ENCODE peak calls at places on chromosomes 1 and 21, in six cellular contexts. One of them, this sample, is unnamed.

GRCh38 chr1:68384321-68384813 is 65.4 kb downstream of the RPE65 start:
- DNase-seq in spleen: no peak
- DNase-seq in prostate gland: no peak
- DNase-seq in stomach: no peak
- DNase-seq in esophagus squamous epithelium: no peak
- DNase-seq in lower leg skin: no peak
- DNase-seq in this sample: peak; percentile 44

GRCh38 chr1:87513971-87514660 is 185.4 kb downstream of the LMO4 start:
- DNase-seq in stomach: no peak
- DNase-seq in spleen: no peak
- DNase-seq in esophagus squamous epithelium: no peak
- DNase-seq in prostate gland: no peak
- DNase-seq in lower leg skin: no peak
- DNase-seq in this sample: no peak

GRCh38 chr1:204307334-204307883 is 52.3 kb downstream of the PLEKHA6 start:
- DNase-seq in prostate gland: peak; percentile 83
- DNase-seq in stomach: peak; percentile 50
- DNase-seq in esophagus squamous epithelium: no peak
- DNase-seq in lower leg skin: peak; percentile 87
- DNase-seq in spleen: no peak
- DNase-seq in this sample: no peak

GRCh38 chr1:48470506-48470905 is 1.5 kb downstream of the SPATA6 start:
- DNase-seq in spleen: no peak
- DNase-seq in stomach: peak; percentile 57
- DNase-seq in prostate gland: peak; percentile 27
- DNase-seq in lower leg skin: no peak
- DNase-seq in esophagus squamous epithelium: no peak
- DNase-seq in this sample: no peak

GRCh38 chr1:44895919-44896734 is 53.1 kb upstream of the PTCH2 start:
- DNase-seq in spleen: no peak
- DNase-seq in lower leg skin: no peak
- DNase-seq in prostate gland: no peak
- DNase-seq in esophagus squamous epithelium: no peak
- DNase-seq in stomach: no peak
- DNase-seq in this sample: no peak

GRCh38 chr1:156706647-156707008 is 1.2 kb upstream of the CRABP2 start:
- DNase-seq in spleen: peak; percentile 76
- DNase-seq in lower leg skin: peak; percentile 94
- DNase-seq in esophagus squamous epithelium: no peak
- DNase-seq in stomach: no peak
- DNase-seq in prostate gland: no peak
- DNase-seq in this sample: no peak

GRCh38 chr1:201542166-201543045 is 3.5 kb downstream of the NAV1 start:
- DNase-seq in prostate gland: no peak
- DNase-seq in stomach: no peak
- DNase-seq in lower leg skin: peak; percentile 87
- DNase-seq in spleen: no peak
- DNase-seq in esophagus squamous epithelium: no peak
- DNase-seq in this sample: peak; percentile 54

GRCh38 chr1:116239916-116240315 is 128.7 kb downstream of the MAB21L3 start:
- DNase-seq in esophagus squamous epithelium: no peak
- DNase-seq in stomach: no peak
- DNase-seq in spleen: no peak
- DNase-seq in prostate gland: no peak
- DNase-seq in lower leg skin: no peak
- DNase-seq in this sample: no peak

GRCh38 chr1:24450321-24450720 is 34.7 kb downstream of the NIPAL3 start:
- DNase-seq in stomach: no peak
- DNase-seq in lower leg skin: no peak
- DNase-seq in prostate gland: no peak
- DNase-seq in spleen: no peak
- DNase-seq in esophagus squamous epithelium: no peak
- DNase-seq in this sample: no peak

GRCh38 chr1:244347942-244348341 is 103.8 kb downstream of the ADSS2 start:
- DNase-seq in stomach: no peak
- DNase-seq in esophagus squamous epithelium: no peak
- DNase-seq in prostate gland: peak; percentile 47
- DNase-seq in spleen: no peak
- DNase-seq in lower leg skin: no peak
- DNase-seq in this sample: no peak

GRCh38 chr1:227546598-227547313 is 16.6 kb upstream of the ZNF678 start:
- DNase-seq in spleen: peak; percentile 74
- DNase-seq in stomach: no peak
- DNase-seq in esophagus squamous epithelium: no peak
- DNase-seq in lower leg skin: no peak
- DNase-seq in prostate gland: no peak
- DNase-seq in this sample: no peak

GRCh38 chr1:110183642-110184167 is 26.4 kb upstream of the KCNC4 start:
- DNase-seq in lower leg skin: no peak
- DNase-seq in esophagus squamous epithelium: no peak
- DNase-seq in stomach: no peak
- DNase-seq in prostate gland: no peak
- DNase-seq in spleen: peak; percentile 29
- DNase-seq in this sample: no peak

GRCh38 chr1:201809876-201810275 is 19.1 kb upstream of the IPO9 start:
- DNase-seq in prostate gland: no peak
- DNase-seq in stomach: no peak
- DNase-seq in lower leg skin: peak; percentile 52
- DNase-seq in spleen: no peak
- DNase-seq in esophagus squamous epithelium: no peak
- DNase-seq in this sample: no peak

GRCh38 chr1:67004176-67004575 is 49.8 kb downstream of the SLC35D1 start:
- DNase-seq in spleen: no peak
- DNase-seq in lower leg skin: no peak
- DNase-seq in stomach: no peak
- DNase-seq in prostate gland: no peak
- DNase-seq in esophagus squamous epithelium: no peak
- DNase-seq in this sample: no peak

GRCh38 chr21:27513825-27514224 is 546.9 kb upstream of the ADAMTS5 start:
- DNase-seq in stomach: no peak
- DNase-seq in lower leg skin: no peak
- DNase-seq in spleen: no peak
- DNase-seq in prostate gland: no peak
- DNase-seq in esophagus squamous epithelium: no peak
- DNase-seq in this sample: no peak

GRCh38 chr1:217569021-217569420 is 61.9 kb downstream of the GPATCH2 start:
- DNase-seq in esophagus squamous epithelium: no peak
- DNase-seq in prostate gland: no peak
- DNase-seq in lower leg skin: no peak
- DNase-seq in spleen: no peak
- DNase-seq in stomach: no peak
- DNase-seq in this sample: no peak

GRCh38 chr1:26388791-26389445 is 16.4 kb upstream of the ZNF683 start:
- DNase-seq in stomach: no peak
- DNase-seq in esophagus squamous epithelium: no peak
- DNase-seq in spleen: peak; percentile 17
- DNase-seq in prostate gland: no peak
- DNase-seq in lower leg skin: no peak
- DNase-seq in this sample: no peak

GRCh38 chr1:98103617-98104284 is 182.9 kb upstream of the DPYD start:
- DNase-seq in esophagus squamous epithelium: no peak
- DNase-seq in stomach: no peak
- DNase-seq in lower leg skin: no peak
- DNase-seq in prostate gland: no peak
- DNase-seq in spleen: no peak
- DNase-seq in this sample: no peak

GRCh38 chr1:191016765-191017164 is 539.1 kb upstream of the BRINP3 start:
- DNase-seq in spleen: no peak
- DNase-seq in esophagus squamous epithelium: no peak
- DNase-seq in prostate gland: no peak
- DNase-seq in lower leg skin: no peak
- DNase-seq in stomach: no peak
- DNase-seq in this sample: no peak

GRCh38 chr1:236751385-236751784 is 43.7 kb upstream of the MTR start:
- DNase-seq in lower leg skin: no peak
- DNase-seq in stomach: no peak
- DNase-seq in spleen: no peak
- DNase-seq in prostate gland: no peak
- DNase-seq in esophagus squamous epithelium: no peak
- DNase-seq in this sample: no peak

GRCh38 chr1:61329556-61329955 is 247.2 kb downstream of the NFIA start:
- DNase-seq in lower leg skin: no peak
- DNase-seq in esophagus squamous epithelium: no peak
- DNase-seq in spleen: no peak
- DNase-seq in prostate gland: no peak
- DNase-seq in stomach: no peak
- DNase-seq in this sample: no peak

DNA sequence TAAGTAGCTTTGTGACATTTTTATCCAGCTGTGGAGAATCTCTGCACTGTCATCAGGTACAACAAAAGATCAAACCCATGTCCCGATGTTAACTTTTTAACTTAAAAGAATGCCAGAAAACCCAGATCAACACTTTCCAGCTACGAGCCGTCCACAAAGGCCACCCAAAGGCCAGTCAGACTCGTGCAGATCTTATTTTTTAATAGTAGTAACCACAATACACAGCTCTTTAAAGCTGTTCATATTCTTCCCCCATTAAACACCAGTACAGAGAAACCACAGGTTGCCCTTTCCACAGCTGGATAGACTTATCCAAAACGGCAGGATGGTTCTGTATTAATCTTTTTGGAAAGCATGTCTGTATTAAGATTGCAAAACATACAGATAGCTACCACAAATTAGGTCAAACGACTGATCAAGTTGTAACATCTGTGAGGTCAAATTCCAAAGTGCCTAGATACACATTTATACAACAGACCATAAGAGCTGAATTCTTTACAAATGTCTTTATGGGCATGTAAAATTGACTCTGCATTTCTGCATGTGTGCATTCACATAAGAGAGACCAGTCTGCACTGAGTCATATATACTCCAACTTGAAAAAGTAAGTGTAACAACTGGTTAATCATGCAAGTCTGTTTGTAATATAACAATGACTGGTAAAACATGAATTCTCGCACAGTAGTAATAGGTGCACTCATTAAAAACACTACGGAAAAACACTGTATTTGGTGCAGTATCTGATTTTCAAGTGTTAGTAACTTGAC is 5.1 kb downstream of the IRF2BP2 start:
- DNase-seq in esophagus squamous epithelium: no peak
- DNase-seq in stomach: no peak
- DNase-seq in prostate gland: no peak
- DNase-seq in lower leg skin: peak; percentile 26
- DNase-seq in spleen: no peak
- DNase-seq in this sample: no peak
- TF ChIP-seq POLR2A in esophagus squamous epithelium: no peak
- TF ChIP-seq POLR2A in stomach: no peak
- TF ChIP-seq POLR2A in prostate gland: peak; percentile 10
- TF ChIP-seq POLR2A in lower leg skin: no peak
- TF ChIP-seq POLR2A in spleen: no peak
- TF ChIP-seq POLR2A in this sample: no peak

GRCh38 chr21:41876928-41877652 is 2.1 kb downstream of the PRDM15 start:
- DNase-seq in lower leg skin: no peak
- DNase-seq in spleen: peak; percentile 71
- DNase-seq in esophagus squamous epithelium: no peak
- DNase-seq in stomach: no peak
- DNase-seq in prostate gland: no peak
- DNase-seq in this sample: no peak

GRCh38 chr21:41880153-41880552 is 1.0 kb upstream of the PRDM15 start:
- DNase-seq in lower leg skin: no peak
- DNase-seq in stomach: no peak
- DNase-seq in esophagus squamous epithelium: no peak
- DNase-seq in spleen: peak; percentile 62
- DNase-seq in prostate gland: no peak
- DNase-seq in this sample: no peak

GRCh38 chr21:41879190-41879998 is at the start of gene PRDM15:
- DNase-seq in spleen: peak; percentile 94
- DNase-seq in prostate gland: peak; percentile 69
- DNase-seq in stomach: peak; percentile 85
- DNase-seq in lower leg skin: peak; percentile 96
- DNase-seq in esophagus squamous epithelium: peak; percentile 16
- DNase-seq in this sample: peak; percentile 94

GRCh38 chr21:41877901-41878830 is 978 bp downstream of the PRDM15 start:
- DNase-seq in prostate gland: no peak
- DNase-seq in esophagus squamous epithelium: no peak
- DNase-seq in lower leg skin: no peak
- DNase-seq in stomach: peak; percentile 54
- DNase-seq in spleen: peak; percentile 89
- DNase-seq in this sample: peak; percentile 35

GRCh38 chr21:41878831-41879189 is 334 bp downstream of the PRDM15 start:
- DNase-seq in prostate gland: peak; percentile 74
- DNase-seq in esophagus squamous epithelium: no peak
- DNase-seq in lower leg skin: peak; percentile 95
- DNase-seq in spleen: peak; percentile 93
- DNase-seq in stomach: peak; percentile 83
- DNase-seq in this sample: peak; percentile 97
- TF ChIP-seq POLR2A in prostate gland: no peak
- TF ChIP-seq POLR2A in esophagus squamous epithelium: no peak
- TF ChIP-seq POLR2A in lower leg skin: no peak
- TF ChIP-seq POLR2A in spleen: no peak
- TF ChIP-seq POLR2A in stomach: no peak
- TF ChIP-seq POLR2A in this sample: peak; percentile 21

DNA sequence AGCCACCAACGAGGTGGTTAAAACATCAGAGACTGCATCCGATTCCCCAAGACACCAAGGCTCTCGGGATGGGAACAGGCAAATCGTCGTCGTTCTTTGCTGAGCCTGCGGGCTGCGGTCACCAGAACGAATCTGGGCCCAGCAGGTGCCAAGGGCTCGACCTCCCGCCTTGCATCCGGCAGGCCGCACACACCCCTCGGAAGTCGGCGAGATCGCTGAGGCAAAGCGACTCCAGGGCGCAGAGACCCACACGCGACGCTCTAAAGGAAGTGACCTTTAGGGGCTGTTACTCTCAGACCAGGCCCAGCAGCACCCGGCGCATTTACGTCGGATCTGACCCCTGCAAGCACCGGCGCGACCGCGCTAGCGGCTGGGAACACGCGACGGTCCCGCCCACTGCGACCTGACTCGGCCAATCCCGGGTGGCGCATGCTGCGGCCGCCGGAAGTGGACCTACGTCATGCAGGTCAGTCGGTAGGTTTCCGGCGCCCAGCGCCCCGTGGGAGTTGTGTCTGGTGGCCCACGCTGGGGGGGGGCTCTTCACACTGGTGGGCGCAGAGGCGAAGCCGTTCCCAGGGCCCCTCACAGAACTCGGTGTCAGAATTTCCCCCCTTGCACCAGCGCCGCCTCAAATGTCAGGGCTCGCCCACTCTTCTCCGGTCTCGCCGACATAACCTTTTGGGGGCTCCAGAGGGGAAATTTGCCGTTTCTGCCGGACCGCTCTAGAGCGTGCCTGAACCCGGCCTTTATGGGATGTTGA is 7.5 kb upstream of the PARK7 start:
- DNase-seq in lower leg skin: peak; percentile 99
- DNase-seq in spleen: peak; percentile 98
- DNase-seq in prostate gland: peak; percentile 85
- DNase-seq in esophagus squamous epithelium: peak; percentile 66
- DNase-seq in stomach: peak; percentile 96
- DNase-seq in this sample: no peak
- TF ChIP-seq POLR2A in lower leg skin: no peak
- TF ChIP-seq POLR2A in spleen: no peak
- TF ChIP-seq POLR2A in prostate gland: peak; percentile 58
- TF ChIP-seq POLR2A in esophagus squamous epithelium: peak; percentile 33
- TF ChIP-seq POLR2A in stomach: no peak
- TF ChIP-seq POLR2A in this sample: no peak

DNA sequence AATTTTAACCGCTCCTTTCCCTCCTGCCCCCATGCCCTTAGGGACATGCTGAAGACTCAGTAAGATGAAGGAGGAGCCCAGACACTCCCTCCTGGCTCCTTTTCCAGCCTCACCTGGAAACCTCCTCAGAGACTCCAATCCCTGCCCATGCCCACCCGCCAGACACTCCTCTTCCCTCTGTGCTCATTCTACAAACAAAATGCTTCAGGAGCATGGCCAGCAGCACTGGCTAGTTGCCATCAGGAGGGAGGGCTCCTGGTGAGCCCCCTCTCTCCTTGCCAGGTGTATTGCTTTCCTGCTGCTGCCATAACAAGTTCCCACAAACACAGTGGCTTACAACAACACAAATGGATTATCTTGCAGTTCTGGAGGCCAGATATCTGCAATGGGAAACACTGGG is 126.1 kb downstream of the PSMG1 start:
- DNase-seq in lower leg skin: no peak
- DNase-seq in prostate gland: no peak
- DNase-seq in spleen: no peak
- DNase-seq in stomach: no peak
- DNase-seq in esophagus squamous epithelium: no peak
- DNase-seq in this sample: no peak
- TF ChIP-seq POLR2A in lower leg skin: no peak
- TF ChIP-seq POLR2A in prostate gland: no peak
- TF ChIP-seq POLR2A in spleen: no peak
- TF ChIP-seq POLR2A in stomach: no peak
- TF ChIP-seq POLR2A in esophagus squamous epithelium: no peak
- TF ChIP-seq POLR2A in this sample: no peak